ENCODE peak calls at places on chromosomes 16 and 17, in ten cellular contexts. G is OCI-LY7; H is CD8-positive, alpha-beta T cell; E is stomach; N is heart left ventricle; Y is endothelial cell of umbilical vein; V is fibroblast of lung; B is psoas muscle; K is Caco-2; M is cardiac muscle cell. W is an unnamed sample.

GRCh38 chr16:48386559-48387312 is 1.5 kb upstream of the SIAH1 start:
- DNase-seq in G (no peak), H (no peak), E (no peak), N (no peak), Y (no peak), V (no peak), B (peak; percentile 56), K (no peak), M (no peak), W (no peak)

GRCh38 chr16:15849209-15849981 is 7.4 kb downstream of the MYH11 start:
- DNase-seq in G (no peak), H (no peak), E (no peak), N (no peak), Y (no peak), V (no peak), B (no peak), K (no peak), M (no peak), W (no peak)

GRCh38 chr17:45302649-45303173 is 14.1 kb downstream of the MAP3K14 start:
- DNase-seq in G (peak; percentile 77), H (no peak), E (no peak), N (peak; percentile 72), Y (no peak), V (peak; percentile 56), B (no peak), K (no peak), M (peak; percentile 90), W (no peak)

GRCh38 chr16:26795184-26795583 is 271.5 kb upstream of the C16orf82 start:
- DNase-seq in G (peak; percentile 87), H (no peak), E (no peak), N (no peak), Y (no peak), V (no peak), B (no peak), K (no peak), M (no peak), W (no peak)

GRCh38 chr17:37541880-37542675 is 52.4 kb downstream of the DUSP14 start:
- DNase-seq in G (no peak), H (no peak), E (no peak), N (no peak), Y (no peak), V (peak; percentile 80), B (no peak), K (no peak), M (peak; percentile 79), W (no peak)

GRCh38 chr17:10875411-10875810 is 37.5 kb upstream of the PIRT start:
- DNase-seq in G (peak; percentile 18), H (no peak), E (no peak), N (no peak), Y (no peak), V (no peak), B (no peak), K (no peak), M (peak; percentile 18), W (no peak)

GRCh38 chr17:50908140-50908859 is 42.1 kb upstream of the TOB1 start:
- DNase-seq in G (no peak), H (no peak), E (no peak), N (no peak), Y (no peak), V (no peak), B (no peak), K (no peak), M (no peak), W (no peak)

GRCh38 chr17:47252209-47252608 is 1.4 kb upstream of the ITGB3 start:
- DNase-seq in G (no peak), H (no peak), E (no peak), N (no peak), Y (no peak), V (no peak), B (no peak), K (peak; percentile 72), M (no peak), W (no peak)

GRCh38 chr17:45197555-45198334 is 23.9 kb upstream of the FMNL1 start:
- DNase-seq in G (peak; percentile 89), H (peak; percentile 82), E (peak; percentile 95), N (peak; percentile 95), Y (peak; percentile 86), V (peak; percentile 85), B (peak; percentile 97), K (peak; percentile 96), M (peak; percentile 93), W (peak; percentile 96)

GRCh38 chr16:69131749-69132423 is 502 bp downstream of the CHTF8 start:
- DNase-seq in G (peak; percentile 76), H (peak; percentile 48), E (peak; percentile 75), N (peak; percentile 82), Y (peak; percentile 72), V (peak; percentile 81), B (peak; percentile 89), K (peak; percentile 95), M (peak; percentile 89), W (no peak)

GRCh38 chr16:68445458-68445857 is 2.9 kb downstream of the SMPD3 start:
- DNase-seq in G (peak; percentile 79), H (no peak), E (peak; percentile 70), N (no peak), Y (peak; percentile 35), V (peak; percentile 23), B (no peak), K (peak; percentile 70), M (peak; percentile 50), W (peak; percentile 44)

GRCh38 chr17:77840156-77840555 is 118.3 kb upstream of the TNRC6C start:
- DNase-seq in G (no peak), H (no peak), E (no peak), N (peak; percentile 67), Y (peak; percentile 30), V (no peak), B (peak; percentile 68), K (no peak), M (peak; percentile 76), W (no peak)

GRCh38 chr16:29962344-29962994 is 590 bp downstream of the TMEM219 start:
- DNase-seq in G (no peak), H (no peak), E (peak; percentile 45), N (no peak), Y (peak; percentile 59), V (peak; percentile 48), B (no peak), K (no peak), M (peak; percentile 66), W (peak; percentile 37)

GRCh38 chr16:49556252-49557069 is 182.9 kb downstream of the C16orf78 start:
- DNase-seq in G (peak; percentile 63), H (no peak), E (no peak), N (no peak), Y (peak; percentile 47), V (peak; percentile 54), B (no peak), K (no peak), M (peak; percentile 65), W (no peak)

GRCh38 chr16:4412159-4412558 is 4.2 kb downstream of the CORO7 start:
- DNase-seq in G (no peak), H (no peak), E (no peak), N (no peak), Y (no peak), V (no peak), B (no peak), K (no peak), M (no peak), W (no peak)

GRCh38 chr17:47872651-47873161 is 21.7 kb upstream of the SP6 start:
- DNase-seq in G (no peak), H (no peak), E (no peak), N (no peak), Y (no peak), V (no peak), B (no peak), K (no peak), M (no peak), W (no peak)

GRCh38 chr16:10988164-10988803 is 43.9 kb downstream of the CLEC16A start:
- DNase-seq in G (peak; percentile 32), H (no peak), E (no peak), N (no peak), Y (no peak), V (no peak), B (no peak), K (no peak), M (no peak), W (peak; percentile 72)

GRCh38 chr16:74071996-74072559 is 224.5 kb upstream of the PSMD7 start:
- DNase-seq in G (no peak), H (no peak), E (no peak), N (no peak), Y (no peak), V (peak; percentile 19), B (no peak), K (no peak), M (no peak), W (no peak)
- TF ChIP-seq CTCF in G (no peak), H (no peak), E (no peak), N (no peak), Y (no peak), V (no peak), B (no peak), K (no peak), M (no peak), W (no peak)

GRCh38 chr17:9206989-9207317 is 185.6 kb downstream of the NTN1 start:
- DNase-seq in G (no peak), H (no peak), E (no peak), N (no peak), Y (no peak), V (no peak), B (no peak), K (no peak), M (no peak), W (no peak)
- H3K4me1 ChIP-seq in G (peaks cover 10% of the 10 kb centered on the region), H (no peaks in the 10 kb centered on the region), E (peaks cover 5% of the 10 kb centered on the region), N (no peaks in the 10 kb centered on the region), Y (no peaks in the 10 kb centered on the region), V (no peaks in the 10 kb centered on the region), B (no peaks in the 10 kb centered on the region), K (peaks cover 4% of the 10 kb centered on the region), M (no peaks in the 10 kb centered on the region), W (peaks cover 6% of the 10 kb centered on the region)

GRCh38 chr17:14771543-14771942 is 470.7 kb downstream of the HS3ST3B1 start:
- DNase-seq in G (no peak), H (no peak), E (no peak), N (no peak), Y (no peak), V (no peak), B (no peak), K (no peak), M (no peak), W (no peak)

GRCh38 chr17:14774774-14775173 is 473.9 kb downstream of the HS3ST3B1 start:
- DNase-seq in G (no peak), H (no peak), E (no peak), N (no peak), Y (no peak), V (no peak), B (no peak), K (no peak), M (no peak), W (no peak)

GRCh38 chr17:14772776-14773175 is 471.9 kb downstream of the HS3ST3B1 start:
- DNase-seq in G (no peak), H (no peak), E (no peak), N (no peak), Y (no peak), V (no peak), B (no peak), K (no peak), M (no peak), W (no peak)

GRCh38 chr17:14768923-14769322 is 468.0 kb downstream of the HS3ST3B1 start:
- DNase-seq in G (peak; percentile 22), H (no peak), E (no peak), N (no peak), Y (no peak), V (no peak), B (no peak), K (no peak), M (no peak), W (no peak)
- TF ChIP-seq CTCF in G (peak; percentile 54), H (no peak), E (no peak), N (no peak), Y (no peak), V (no peak), B (no peak), K (no peak), M (no peak), W (no peak)

GRCh38 chr16:9270941-9271340 is 179.5 kb downstream of the HAPSTR1 start:
- DNase-seq in G (no peak), H (no peak), E (no peak), N (no peak), Y (no peak), V (no peak), B (no peak), K (no peak), M (no peak), W (no peak)
- H3K4me1 ChIP-seq in G (no peaks in the 10 kb centered on the region), H (no peaks in the 10 kb centered on the region), E (no peaks in the 10 kb centered on the region), N (no peaks in the 10 kb centered on the region), Y (no peaks in the 10 kb centered on the region), V (no peaks in the 10 kb centered on the region), B (no peaks in the 10 kb centered on the region), K (no peaks in the 10 kb centered on the region), M (no peaks in the 10 kb centered on the region), W (no peaks in the 10 kb centered on the region)

W was measured in upper lobe of left lung.